ENCODE peak calls at places on chromosome 4, in four cellular contexts. Y is frontal cortex; G is adrenal gland; V is CD8-positive, alpha-beta memory T cell. C is an unnamed sample.

GRCh38 chr4:183118585-183118984 is 19.5 kb downstream of the WWC2 start:
- DNase-seq in Y (no peak), G (no peak), V (no peak), C (no peak)

GRCh38 chr4:158858410-158859189 is 89.8 kb downstream of the FNIP2 start:
- DNase-seq in Y (no peak), G (no peak), V (no peak), C (no peak)

GRCh38 chr4:168098257-168098717 is 6.0 kb downstream of the ANXA10 start:
- DNase-seq in Y (no peak), G (no peak), V (no peak), C (no peak)

GRCh38 chr4:1172971-1173757 is 781 bp upstream of the SPON2 start:
- DNase-seq in Y (no peak), G (no peak), V (no peak), C (no peak)

GRCh38 chr4:122733805-122734155 is 1.3 kb downstream of the BBS12 start:
- DNase-seq in Y (no peak), G (no peak), V (no peak), C (no peak)

GRCh38 chr4:184836613-184837012 is 10.8 kb upstream of the ACSL1 start:
- DNase-seq in Y (no peak), G (no peak), V (no peak), C (no peak)

GRCh38 chr4:98581126-98581525 is 77.3 kb downstream of the TSPAN5 start:
- DNase-seq in Y (no peak), G (no peak), V (no peak), C (no peak)

GRCh38 chr4:38207110-38207457 is 246.9 kb downstream of the PTTG2 start:
- DNase-seq in Y (no peak), G (no peak), V (no peak), C (no peak)

GRCh38 chr4:56146956-56147355 is 198.2 kb downstream of the CEP135 start:
- DNase-seq in Y (no peak), G (no peak), V (no peak), C (no peak)

GRCh38 chr4:143411527-143412480 is 75.1 kb downstream of the GAB1 start:
- DNase-seq in Y (peak; percentile 49), G (no peak), V (no peak), C (no peak)

GRCh38 chr4:4866833-4867744 is 7.6 kb downstream of the MSX1 start:
- DNase-seq in Y (no peak), G (no peak), V (no peak), C (no peak)

C was measured in activated CD4-positive, alpha-beta memory T cell treated with anti-CD3 and anti-CD28 coated beads for 36 hours.